ENCODE peak calls at places on chromosomes 13 and 19, in six cellular contexts. W is AG04450, Q is B cell, F is neural progenitor cell, U is cardiac fibroblast, P is A549. X is an unnamed sample.

GRCh38 chr13:26965976-26966375 is 205.4 kb upstream of the GPR12 start:
- DNase-seq in F (no peak), Q (no peak), W (peak), U (peak), P (no peak), X (no peak)

GRCh38 chr13:26707122-26708006 is 53.2 kb downstream of the GPR12 start:
- DNase-seq in F (peak), U (peak), Q (peak), W (peak), P (peak), X (peak)

GRCh38 chr13:97855570-97855970 is 97.9 kb upstream of the IPO5 start:
- DNase-seq in F (peak), U (peak), Q (peak), P (peak), W (peak), X (peak)

GRCh38 chr19:46812898-46813569 is 24.6 kb upstream of the SLC1A5 start:
- DNase-seq in W (no peak), Q (no peak), P (no peak), F (peak), U (no peak), X (peak)

GRCh38 chr19:40721936-40722661 is 5.2 kb downstream of the ITPKC start:
- DNase-seq in U (peak), P (no peak), W (no peak), F (no peak), Q (no peak), X (no peak)

GRCh38 chr13:52378312-52378711 is 27.7 kb downstream of the THSD1 start:
- DNase-seq in Q (no peak), U (no peak), F (no peak), W (no peak), P (no peak), X (no peak)

GRCh38 chr19:2261438-2262172 is 5.4 kb upstream of the JSRP1 start:
- DNase-seq in U (peak), Q (no peak), W (no peak), F (peak), P (no peak), X (no peak)

GRCh38 chr19:8022275-8022674 is 16.8 kb upstream of the ELAVL1 start:
- DNase-seq in P (no peak), W (no peak), F (no peak), U (no peak), Q (no peak), X (no peak)

GRCh38 chr19:28426902-28427232 is 786.1 kb downstream of the UQCRFS1 start:
- DNase-seq in Q (no peak), W (no peak), U (peak), P (no peak), F (peak), X (no peak)

GRCh38 chr19:19105365-19106060 is 32.8 kb downstream of the TMEM161A start:
- DNase-seq in Q (no peak), F (peak), P (peak), W (no peak), U (peak), X (peak)

GRCh38 chr19:38019427-38019724 is 112.4 kb downstream of the SIPA1L3 start:
- DNase-seq in P (no peak), Q (no peak), W (no peak), U (no peak), F (no peak), X (no peak)

GRCh38 chr13:89816404-89816803 is 1531.1 kb upstream of the MIR17HG start:
- DNase-seq in P (no peak), F (no peak), W (no peak), Q (no peak), U (no peak), X (no peak)

GRCh38 chr13:24713022-24713421 is 32.8 kb downstream of the ATP12A start:
- DNase-seq in P (no peak), W (no peak), U (no peak), Q (no peak), F (no peak), X (no peak)

GRCh38 chr13:63446329-63446728 is 2030.7 kb upstream of the PCDH20 start:
- DNase-seq in U (no peak), F (no peak), P (no peak), W (no peak), Q (no peak), X (peak)

GRCh38 chr13:87669379-87669978 is 1.7 kb upstream of the SLITRK5 start:
- DNase-seq in F (peak), W (no peak), Q (peak), U (peak), P (no peak), X (no peak)

GRCh38 chr13:94595006-94595942 is 678 bp downstream of the TGDS start:
- DNase-seq in P (peak), F (peak), Q (peak), W (no peak), U (peak), X (peak)

GRCh38 chr13:28583661-28584091 is 75.3 kb upstream of the POMP start:
- DNase-seq in Q (no peak), W (no peak), P (no peak), F (no peak), U (no peak), X (no peak)

GRCh38 chr19:52336117-52336811 is at the start of gene ZNF610:
- DNase-seq in F (peak), U (peak), Q (peak), W (peak), P (no peak), X (peak)

GRCh38 chr19:33775731-33776487 is 20.8 kb upstream of the KCTD15 start:
- DNase-seq in F (no peak), Q (no peak), W (no peak), U (no peak), P (no peak), X (no peak)

DNA sequence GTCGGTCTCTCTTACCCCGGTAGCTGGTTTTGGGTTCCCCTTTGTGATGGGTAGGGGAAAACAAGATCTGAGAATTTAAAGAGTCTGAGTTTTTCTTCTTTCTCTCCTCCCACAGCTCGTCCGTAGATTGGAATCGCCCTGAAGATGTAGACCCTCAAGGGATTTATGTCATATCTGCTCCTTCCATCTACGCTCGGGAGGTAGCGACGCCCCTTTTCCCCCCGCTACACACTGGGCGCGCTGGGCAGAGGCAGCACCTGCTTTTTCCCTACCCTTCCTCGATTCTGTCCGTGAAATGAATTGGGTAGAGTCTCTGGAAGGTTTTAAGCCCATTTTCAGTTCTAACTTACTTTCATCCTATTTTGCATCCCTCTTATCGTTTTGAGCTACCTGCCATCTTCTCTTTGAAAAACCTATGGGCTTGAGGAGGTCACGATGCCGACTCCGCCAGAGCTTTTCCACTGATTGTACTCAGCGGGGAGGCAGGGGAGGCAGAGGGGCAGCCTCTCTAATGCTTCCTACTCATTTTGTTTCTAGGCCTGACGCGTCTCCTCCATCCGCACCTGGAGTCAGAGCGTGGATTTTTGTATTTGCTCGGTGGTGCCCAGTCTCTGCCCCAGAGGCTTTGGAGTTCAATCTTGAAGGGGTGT is 7.1 kb upstream of the SELENOV start:
- DNase-seq in Q (no peak), U (no peak), P (no peak), W (no peak), F (peak), X (no peak)
- TF ChIP-seq CTCF in Q (no peak), U (no peak), P (no peak), W (no peak), F (no peak), X (no peak)

GRCh38 chr19:6481541-6482342 is at the start of gene DENND1C:
- DNase-seq in W (no peak), Q (peak), P (no peak), F (peak), U (peak), X (peak)
- TF ChIP-seq CTCF in W (peak), Q (no peak), P (peak), F (peak), U (peak), X (peak)

GRCh38 chr19:43533546-43534304 is 737 bp downstream of the ZNF575 start:
- DNase-seq in P (peak), U (peak), W (peak), Q (peak), F (peak), X (peak)

GRCh38 chr19:43534305-43534612 is 1.3 kb downstream of the ZNF575 start:
- DNase-seq in W (no peak), U (no peak), F (no peak), Q (no peak), P (no peak), X (no peak)

GRCh38 chr19:43534811-43535761 is 2.1 kb downstream of the ZNF575 start:
- DNase-seq in W (no peak), F (peak), U (peak), P (peak), Q (peak), X (peak)

GRCh38 chr19:43532571-43532961 is 422 bp upstream of the ZNF575 start:
- DNase-seq in P (peak), U (no peak), Q (no peak), F (no peak), W (no peak), X (no peak)

DNA sequence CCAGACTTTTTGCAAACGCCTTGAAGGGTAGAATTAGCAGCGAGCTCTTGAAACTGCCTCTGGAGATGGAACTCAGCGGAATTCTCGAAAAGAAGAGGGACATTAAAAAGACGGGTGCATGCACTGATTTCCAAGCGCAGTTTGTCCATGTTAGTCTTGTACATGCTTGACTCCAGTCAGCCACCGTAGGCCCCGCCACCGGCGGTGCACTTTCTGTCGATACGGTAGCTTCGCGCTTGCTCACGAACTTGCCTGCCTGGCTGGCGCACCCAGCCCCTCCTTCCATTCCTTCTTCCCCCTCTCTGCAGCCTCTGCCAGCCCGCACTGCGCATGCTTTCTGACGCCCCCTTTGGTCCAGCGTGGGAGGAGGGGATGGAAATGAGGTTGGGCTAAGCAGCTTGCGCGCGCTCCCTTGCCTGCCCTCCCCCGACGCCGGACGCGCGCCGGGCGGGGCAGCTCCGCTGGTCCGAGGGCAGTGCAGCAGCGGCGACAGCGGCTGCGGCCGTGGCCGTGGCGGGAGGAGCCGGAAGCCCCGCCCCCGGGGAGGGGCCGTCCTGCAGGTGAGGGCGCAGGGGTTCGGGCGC is at the start of gene ZNF575:
- DNase-seq in U (peak), W (peak), F (peak), P (peak), Q (peak), X (peak)
- TF ChIP-seq CTCF in U (no peak), W (no peak), F (no peak), P (no peak), Q (no peak), X (no peak)

DNA sequence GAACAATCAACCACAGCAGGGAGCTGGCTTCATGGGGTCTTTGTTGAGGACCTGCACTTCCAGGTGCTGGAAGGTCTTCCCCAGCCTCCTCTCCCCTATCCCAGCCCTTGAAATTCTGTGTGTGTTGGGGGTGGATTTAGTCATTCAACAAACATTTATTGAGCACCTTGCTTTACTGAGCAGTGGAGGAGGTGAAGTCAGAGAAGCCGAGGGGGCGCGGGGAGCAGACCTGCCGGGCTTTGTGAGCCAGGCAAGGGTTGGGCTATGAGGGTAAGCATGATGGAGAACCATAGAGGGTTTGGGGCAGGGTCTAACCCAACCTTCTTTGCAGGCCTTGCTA is 3.5 kb upstream of the C19orf85 start:
- DNase-seq in F (no peak), Q (no peak), U (no peak), P (no peak), W (no peak), X (no peak)
- TF ChIP-seq CTCF in F (no peak), Q (peak), U (no peak), P (peak), W (no peak), X (no peak)

GRCh38 chr13:35092251-35092650 is 150.2 kb downstream of the NBEA start:
- DNase-seq in U (no peak), W (no peak), P (no peak), F (no peak), Q (no peak), X (no peak)
- TF ChIP-seq CTCF in U (no peak), W (no peak), P (no peak), F (no peak), Q (no peak), X (no peak)

GRCh38 chr13:109910131-109910530 is 123.7 kb upstream of the IRS2 start:
- DNase-seq in P (no peak), U (no peak), Q (no peak), F (no peak), W (no peak), X (no peak)

GRCh38 chr13:109900723-109901122 is 114.3 kb upstream of the IRS2 start:
- DNase-seq in Q (no peak), F (no peak), W (no peak), U (no peak), P (no peak), X (no peak)

GRCh38 chr13:109900320-109900719 is 113.9 kb upstream of the IRS2 start:
- DNase-seq in U (no peak), W (no peak), P (no peak), F (peak), Q (no peak), X (peak)

GRCh38 chr13:109899748-109900147 is 113.4 kb upstream of the IRS2 start:
- DNase-seq in Q (no peak), W (no peak), F (no peak), U (no peak), P (no peak), X (no peak)

GRCh38 chr13:109904218-109904617 is 117.8 kb upstream of the IRS2 start:
- DNase-seq in F (peak), Q (no peak), U (peak), P (no peak), W (no peak), X (no peak)
- TF ChIP-seq CTCF in F (peak), Q (no peak), U (no peak), P (no peak), W (no peak), X (no peak)

DNA sequence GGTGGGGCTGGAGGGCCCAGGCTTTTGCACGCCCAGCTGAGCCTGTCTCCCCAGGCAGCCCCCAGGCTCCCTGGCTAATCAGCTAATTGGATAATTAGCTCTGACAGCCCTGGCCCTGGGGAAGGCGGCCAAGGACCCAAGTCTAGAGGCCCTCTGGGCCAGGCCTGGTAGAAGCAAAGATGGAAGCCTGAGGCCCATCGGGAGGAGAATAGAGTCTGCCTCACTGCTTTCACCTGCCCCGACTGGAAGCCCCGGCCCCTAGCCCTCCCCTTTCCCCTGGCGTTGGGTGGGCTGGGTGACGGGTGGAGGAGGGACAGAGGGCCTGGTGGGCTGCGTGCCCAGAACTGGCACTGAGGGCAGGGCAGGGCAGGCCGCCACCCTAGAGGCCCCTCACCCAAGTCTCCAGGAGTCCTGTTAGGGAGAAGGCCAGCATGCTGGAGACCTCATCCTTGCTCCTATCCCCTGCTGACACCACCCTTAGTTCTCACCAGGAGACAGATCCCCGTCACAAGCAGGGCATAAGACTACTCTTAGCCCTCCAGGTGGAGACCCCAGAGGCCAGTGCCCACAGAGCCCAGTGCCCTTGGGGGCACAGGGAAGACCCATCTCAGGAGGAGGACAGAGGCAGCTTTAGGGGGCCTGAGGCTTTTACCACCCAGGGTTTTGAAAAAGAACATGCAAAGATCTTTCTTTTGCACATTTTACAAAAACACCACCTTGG is 12.0 kb downstream of the LYL1 start:
- DNase-seq in U (no peak), W (no peak), Q (no peak), P (no peak), F (no peak), X (no peak)
- TF ChIP-seq CTCF in U (no peak), W (no peak), Q (no peak), P (no peak), F (no peak), X (no peak)

GRCh38 chr19:48637948-48638830 is 1.0 kb upstream of the DBP start:
- DNase-seq in P (peak), W (peak), F (peak), Q (peak), U (peak), X (peak)
- TF ChIP-seq CTCF in P (no peak), W (peak), F (peak), Q (no peak), U (no peak), X (no peak)

GRCh38 chr19:29963576-29963975 is 21.5 kb downstream of the URI1 start:
- DNase-seq in W (no peak), U (no peak), F (no peak), P (no peak), Q (no peak), X (no peak)

GRCh38 chr19:29965529-29965928 is 23.5 kb downstream of the URI1 start:
- DNase-seq in U (peak), W (peak), Q (no peak), F (no peak), P (no peak), X (no peak)

GRCh38 chr19:29967623-29968022 is 25.6 kb downstream of the URI1 start:
- DNase-seq in F (no peak), Q (no peak), U (peak), P (no peak), W (no peak), X (no peak)

GRCh38 chr19:29964171-29964570 is 22.1 kb downstream of the URI1 start:
- DNase-seq in U (peak), P (no peak), W (no peak), Q (no peak), F (no peak), X (no peak)

DNA sequence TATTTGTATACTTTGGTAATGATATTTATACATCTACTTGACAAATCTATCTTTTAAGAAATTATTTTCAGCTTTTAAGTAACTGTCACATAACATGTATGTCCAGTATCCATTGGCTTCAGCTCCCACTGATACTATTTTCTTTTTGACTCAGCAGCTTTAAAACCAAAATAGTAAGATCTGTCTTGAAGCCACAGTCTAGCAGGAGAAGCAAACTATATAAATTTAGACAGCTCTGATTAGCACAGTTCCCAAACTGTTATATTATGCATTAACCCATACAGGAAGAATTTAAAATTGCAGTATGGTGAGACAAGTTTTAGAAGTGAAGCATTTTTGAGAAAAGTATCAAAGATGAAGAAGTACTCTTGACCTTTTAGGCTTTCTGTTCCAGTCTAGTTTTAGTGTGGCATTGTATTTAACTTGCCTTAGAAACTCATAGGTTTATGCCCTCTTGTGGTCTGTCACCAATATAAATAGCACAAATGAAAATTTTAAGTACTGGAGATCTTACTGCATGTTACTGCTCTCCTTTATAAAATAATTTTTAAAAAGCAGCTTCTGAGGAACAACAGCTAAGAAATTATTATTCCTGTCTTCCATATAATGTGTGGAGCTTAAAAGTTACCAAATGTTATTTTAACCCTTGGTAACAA is 24.7 kb downstream of the URI1 start:
- DNase-seq in W (no peak), F (no peak), Q (no peak), U (peak), P (no peak), X (no peak)
- TF ChIP-seq CTCF in W (peak), F (peak), Q (peak), U (peak), P (peak), X (no peak)

X was measured in nephron progenitor cell.